ENCODE peak calls at places on chromosome 7, in four cellular contexts. I is EH, K is neuronal stem cell, A is B cell. N is an unnamed sample.

GRCh38 chr7:112989531-112989930 is 97.1 kb downstream of the GPR85 start:
- DNase-seq in A (no peak), K (no peak), I (peak), N (no peak)

GRCh38 chr7:143013897-143014296 is 13.0 kb downstream of the OR9A2 start:
- DNase-seq in K (no peak), A (no peak), I (peak), N (no peak)

GRCh38 chr7:108613147-108613948 is 43.7 kb downstream of the DNAJB9 start:
- DNase-seq in I (peak), K (peak), A (peak), N (peak)

GRCh38 chr7:129840757-129841156 is 112.0 kb downstream of the UBE2H start:
- DNase-seq in A (no peak), I (peak), K (no peak), N (no peak)

GRCh38 chr7:120070201-120070600 is 202.8 kb upstream of the KCND2 start:
- DNase-seq in K (no peak), A (no peak), I (no peak), N (no peak)

GRCh38 chr7:152076324-152076821 is 50.9 kb downstream of the GALNT11 start:
- DNase-seq in I (no peak), K (peak), A (no peak), N (no peak)

GRCh38 chr7:47361746-47362215 is 220.1 kb downstream of the TNS3 start:
- DNase-seq in K (no peak), A (no peak), I (peak), N (no peak)

GRCh38 chr7:71343039-71343438 is 211.1 kb downstream of the GALNT17 start:
- DNase-seq in A (no peak), I (no peak), K (no peak), N (no peak)

GRCh38 chr7:67343566-67343965 is 346.9 kb downstream of the TYW1 start:
- DNase-seq in K (no peak), A (no peak), I (no peak), N (no peak)

GRCh38 chr7:114819629-114820362 is 102.1 kb upstream of the MDFIC start:
- DNase-seq in I (peak), A (no peak), K (no peak), N (no peak)

GRCh38 chr7:33444501-33444900 is 315.1 kb downstream of the BBS9 start:
- DNase-seq in K (no peak), A (no peak), I (peak), N (no peak)

GRCh38 chr7:44085549-44085948 is 3.2 kb upstream of the POLM start:
- DNase-seq in K (no peak), A (no peak), I (no peak), N (no peak)

GRCh38 chr7:157412021-157412443 is 75.2 kb downstream of the DNAJB6 start:
- DNase-seq in A (no peak), K (no peak), I (peak), N (no peak)

GRCh38 chr7:28290496-28290895 is 109.9 kb upstream of the JAZF1 start:
- DNase-seq in K (no peak), I (no peak), A (no peak), N (no peak)

GRCh38 chr7:95798401-95798930 is 26.1 kb downstream of the DYNC1I1 start:
- DNase-seq in K (no peak), I (no peak), A (no peak), N (no peak)

GRCh38 chr7:17022915-17023314 is 141.1 kb upstream of the AGR3 start:
- DNase-seq in I (no peak), A (no peak), K (no peak), N (no peak)

GRCh38 chr7:70303309-70303708 is 705.0 kb downstream of the AUTS2 start:
- DNase-seq in K (no peak), A (no peak), I (no peak), N (peak)

GRCh38 chr7:46695045-46695708 is 774.1 kb upstream of the IGFBP3 start:
- DNase-seq in A (no peak), K (no peak), I (peak), N (no peak)

GRCh38 chr7:4745971-4746919 is 29.2 kb upstream of the AP5Z1 start:
- DNase-seq in K (no peak), I (peak), A (no peak), N (no peak)

GRCh38 chr7:134625571-134625970 is 21.1 kb upstream of the BPGM start:
- DNase-seq in A (no peak), I (peak), K (no peak), N (no peak)

GRCh38 chr7:51569176-51569575 is 252.6 kb upstream of the COBL start:
- DNase-seq in K (no peak), A (no peak), I (no peak), N (no peak)

GRCh38 chr7:39413866-39414668 is 152.1 kb upstream of the YAE1 start:
- DNase-seq in K (peak), A (peak), I (peak), N (peak)

GRCh38 chr7:132095-132482 is 60.3 kb upstream of the FAM20C start:
- DNase-seq in I (no peak), A (no peak), K (no peak), N (no peak)

GRCh38 chr7:81499262-81500116 is 270.4 kb downstream of the HGF start:
- DNase-seq in I (peak), A (no peak), K (peak), N (peak)

GRCh38 chr7:78760620-78761355 is 692.7 kb downstream of the MAGI2 start:
- DNase-seq in K (no peak), I (no peak), A (no peak), N (no peak)

N was measured in GM13977.